ENCODE peak calls at places on chromosomes 11 and 22, in ten cellular contexts. H, Q, C, J, I, A, N, W, Y and P are unnamed samples.

GRCh38 chr11:130213143-130213978 is 53.8 kb downstream of the ST14 start:
- DNase-seq in W (peak; percentile 95), C (no peak), Y (peak; percentile 26), Q (peak; percentile 40), N (peak; percentile 66), J (peak; percentile 59), I (peak; percentile 57), H (peak; percentile 76), A (peak; percentile 77), P (peak; percentile 93)

GRCh38 chr11:73288873-73289707 is 17.0 kb downstream of the P2RY6 start:
- DNase-seq in Y (peak; percentile 78), C (peak; percentile 85), W (peak; percentile 92), J (peak; percentile 76), H (peak; percentile 82), I (peak; percentile 84), A (peak; percentile 58), Q (peak; percentile 13), N (peak; percentile 74), P (peak; percentile 92)

GRCh38 chr11:76217653-76218160 is 11.4 kb upstream of the WNT11 start:
- DNase-seq in A (no peak), I (no peak), H (no peak), C (no peak), W (no peak), J (no peak), Y (no peak), N (no peak), Q (no peak), P (no peak)

GRCh38 chr11:15123849-15124248 is 9.1 kb downstream of the INSC start:
- DNase-seq in A (no peak), N (no peak), I (no peak), C (peak; percentile 88), W (no peak), Q (no peak), H (peak; percentile 52), Y (peak; percentile 73), J (peak; percentile 62), P (no peak)

GRCh38 chr11:3129591-3130268 is 35.4 kb downstream of the OSBPL5 start:
- DNase-seq in C (no peak), H (no peak), Q (no peak), N (no peak), A (no peak), J (no peak), W (peak; percentile 58), Y (no peak), I (no peak), P (peak; percentile 43)

GRCh38 chr11:20363149-20363499 is 390 bp upstream of the HTATIP2 start:
- DNase-seq in Y (no peak), H (peak; percentile 5), A (no peak), J (no peak), C (no peak), N (no peak), I (no peak), W (no peak), Q (no peak), P (no peak)

GRCh38 chr22:43993072-43993760 is 30.9 kb upstream of the PARVB start:
- DNase-seq in C (peak; percentile 26), I (peak; percentile 38), Q (peak; percentile 18), A (peak; percentile 61), N (peak; percentile 58), W (peak; percentile 75), Y (peak; percentile 73), H (peak; percentile 54), J (peak; percentile 75), P (peak; percentile 92)

GRCh38 chr11:74642912-74643311 is 50.5 kb downstream of the POLD3 start:
- DNase-seq in Q (no peak), N (no peak), W (no peak), C (no peak), I (no peak), J (no peak), A (no peak), Y (no peak), H (no peak), P (no peak)

DNA sequence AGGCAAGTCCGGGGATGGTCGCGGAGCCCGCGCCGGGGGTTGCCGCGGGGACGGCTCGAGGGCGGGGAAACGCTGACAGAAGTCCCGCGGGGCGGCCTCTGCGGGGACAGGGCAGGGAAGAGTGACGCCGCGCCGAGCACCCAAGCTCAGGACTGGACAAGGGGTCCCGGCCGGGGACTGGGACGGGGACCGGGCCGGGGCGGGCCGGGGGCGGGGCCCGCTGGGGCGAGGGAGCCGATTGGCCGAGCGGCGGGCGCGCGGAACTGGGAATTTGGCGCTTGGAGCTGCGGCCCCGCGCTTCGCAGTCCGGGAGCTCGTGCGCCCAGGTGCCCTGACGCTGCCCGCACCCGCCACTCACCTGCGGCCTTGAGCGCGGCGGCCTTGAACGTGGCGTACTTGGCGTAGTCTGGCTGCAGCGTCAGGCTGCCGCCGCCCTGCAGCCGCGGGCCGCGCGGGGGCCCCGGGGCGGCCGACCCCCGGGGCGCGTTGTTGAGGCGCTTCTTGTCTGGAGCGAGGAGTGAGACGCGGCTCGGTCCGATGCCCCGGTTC is 4.8 kb downstream of the SHISA8 start:
- DNase-seq in J (peak; percentile 44), W (no peak), Q (no peak), Y (no peak), C (no peak), I (no peak), H (no peak), N (no peak), A (no peak), P (peak; percentile 88)
- H3K4me3 ChIP-seq in J (no peak overlapping the region), W (peak overlapping the region; percentile 9), Q (peak overlapping the region; percentile 40), Y (peak overlapping the region; percentile 28), C (no peak overlapping the region), I (peak overlapping the region; percentile 24), H (peak overlapping the region; percentile 47), N (no peak overlapping the region), A (no peak overlapping the region), P (no peak overlapping the region)

GRCh38 chr11:110711448-110711775 is 825 bp downstream of the ARHGAP20 start:
- DNase-seq in H (no peak), W (no peak), Y (no peak), C (no peak), Q (no peak), N (no peak), I (no peak), J (no peak), A (no peak), P (no peak)

GRCh38 chr11:110715541-110715940 is 3.3 kb upstream of the ARHGAP20 start:
- DNase-seq in C (no peak), I (no peak), W (no peak), J (no peak), N (no peak), Y (peak; percentile 95), A (no peak), Q (no peak), H (no peak), P (no peak)

GRCh38 chr11:110711776-110712642 is at the start of gene ARHGAP20:
- DNase-seq in I (peak; percentile 58), Q (no peak), H (peak; percentile 12), J (peak; percentile 75), C (peak; percentile 38), W (peak; percentile 91), N (peak; percentile 78), A (peak; percentile 68), Y (peak; percentile 66), P (peak; percentile 91)

GRCh38 chr11:110712643-110713468 is 619 bp upstream of the ARHGAP20 start:
- DNase-seq in C (peak; percentile 20), N (peak; percentile 38), W (no peak), I (peak; percentile 13), A (peak; percentile 42), H (no peak), Y (peak; percentile 77), J (peak; percentile 42), Q (no peak), P (no peak)

DNA sequence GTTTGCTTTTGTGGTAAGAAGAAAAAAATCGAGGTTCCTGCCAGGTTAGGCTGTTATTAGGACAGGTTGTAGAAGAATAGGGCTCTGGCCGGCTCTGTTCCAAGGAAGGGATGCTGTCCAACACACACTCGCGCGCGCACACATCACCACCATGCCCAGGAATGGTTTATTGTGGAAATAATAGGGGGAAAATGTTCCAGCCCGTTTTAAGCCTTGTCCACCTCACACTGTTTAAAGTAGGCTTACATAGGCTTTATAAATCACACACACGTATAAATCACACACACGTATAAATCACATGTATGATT is 1.2 kb upstream of the ARHGAP20 start:
- DNase-seq in C (no peak), Q (no peak), Y (no peak), W (peak; percentile 29), N (no peak), H (no peak), I (no peak), J (no peak), A (no peak), P (no peak)
- H3K4me3 ChIP-seq in C (no peak overlapping the region), Q (no peak overlapping the region), Y (peak overlapping the region; percentile 87), W (no peak overlapping the region), N (no peak overlapping the region), H (no peak overlapping the region), I (no peak overlapping the region), J (no peak overlapping the region), A (no peak overlapping the region), P (no peak overlapping the region)

GRCh38 chr11:46348986-46349401 is 1.7 kb downstream of the DGKZ start:
- DNase-seq in I (no peak), Y (no peak), W (no peak), A (peak; percentile 40), N (no peak), Q (no peak), J (no peak), H (no peak), C (no peak), P (no peak)
- H3K4me3 ChIP-seq in I (no peak overlapping the region), Y (peak overlapping the region; percentile 10), W (no peak overlapping the region), A (no peak overlapping the region), N (no peak overlapping the region), Q (peak overlapping the region; percentile 67), J (no peak overlapping the region), H (peak overlapping the region; percentile 81), C (no peak overlapping the region), P (peak overlapping the region; percentile 17)

GRCh38 chr11:43832536-43832935 is 48.1 kb upstream of the ALKBH3 start:
- DNase-seq in C (no peak), H (no peak), A (no peak), Y (no peak), I (no peak), W (no peak), J (no peak), Q (no peak), N (no peak), P (no peak)

GRCh38 chr11:43833657-43834073 is 47.0 kb upstream of the ALKBH3 start:
- DNase-seq in N (no peak), J (peak; percentile 22), A (no peak), Y (peak; percentile 70), W (no peak), I (no peak), Q (no peak), C (peak; percentile 54), H (peak; percentile 15), P (no peak)

GRCh38 chr11:43835104-43835503 is 45.5 kb upstream of the ALKBH3 start:
- DNase-seq in I (no peak), H (no peak), Y (no peak), W (no peak), N (peak; percentile 58), C (peak; percentile 8), Q (no peak), J (no peak), A (no peak), P (no peak)

GRCh38 chr11:43834291-43834690 is 46.3 kb upstream of the ALKBH3 start:
- DNase-seq in A (no peak), J (no peak), I (no peak), Y (no peak), Q (no peak), N (no peak), C (no peak), W (no peak), H (no peak), P (no peak)

DNA sequence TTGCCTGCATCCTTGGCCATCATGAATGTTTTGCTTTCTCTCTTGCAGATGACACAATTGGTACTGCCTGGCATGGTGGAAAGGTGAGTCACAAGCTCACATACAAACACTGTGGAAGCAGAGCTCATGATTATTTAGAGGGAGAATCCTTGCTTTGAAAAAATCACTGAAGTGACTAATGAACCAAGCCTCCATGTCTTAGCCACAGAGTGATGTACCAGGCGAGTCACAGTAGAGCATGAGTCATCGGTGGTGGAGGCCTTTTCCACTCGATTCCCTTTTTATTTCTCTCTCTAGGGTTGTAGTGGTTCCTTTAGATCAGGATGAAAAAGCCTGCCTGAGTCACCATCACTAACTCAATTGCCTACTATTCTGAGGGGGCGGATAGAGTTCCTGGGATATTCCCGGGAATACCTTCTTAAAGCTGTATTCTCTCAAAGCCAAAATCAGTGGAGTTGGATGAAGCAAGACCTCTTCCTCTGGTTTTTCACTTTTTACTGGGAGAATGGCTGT is 49.6 kb upstream of the ALKBH3 start:
- DNase-seq in Q (no peak), C (peak; percentile 99), W (no peak), A (no peak), N (no peak), H (peak; percentile 97), I (no peak), Y (peak; percentile 98), J (peak; percentile 93), P (no peak)
- H3K4me3 ChIP-seq in Q (no peak overlapping the region), C (no peak overlapping the region), W (no peak overlapping the region), A (no peak overlapping the region), N (no peak overlapping the region), H (no peak overlapping the region), I (no peak overlapping the region), Y (no peak overlapping the region), J (no peak overlapping the region), P (no peak overlapping the region)